ENCODE peak calls at places on chromosomes 12 and 14, in five cellular contexts. One of them, this sample, is unnamed.

GRCh38 chr14:59159169-59159568 is 29.3 kb upstream of the DAAM1 start:
- DNase-seq in transverse colon: no peak
- DNase-seq in left lung: no peak
- DNase-seq in left ventricle myocardium inferior: no peak
- DNase-seq in RWPE1: no peak
- DNase-seq in this sample: no peak

GRCh38 chr14:53391631-53392030 is 238.5 kb upstream of the DDHD1 start:
- DNase-seq in left lung: no peak
- DNase-seq in left ventricle myocardium inferior: no peak
- DNase-seq in RWPE1: peak; percentile 80
- DNase-seq in transverse colon: no peak
- DNase-seq in this sample: no peak

GRCh38 chr14:77273796-77274195 is 2.8 kb upstream of the NGB start:
- DNase-seq in left ventricle myocardium inferior: no peak
- DNase-seq in transverse colon: no peak
- DNase-seq in RWPE1: no peak
- DNase-seq in left lung: no peak
- DNase-seq in this sample: no peak

GRCh38 chr12:111686574-111687105 is 787 bp downstream of the ACAD10 start:
- DNase-seq in RWPE1: no peak
- DNase-seq in left ventricle myocardium inferior: no peak
- DNase-seq in left lung: no peak
- DNase-seq in transverse colon: no peak
- DNase-seq in this sample: no peak

GRCh38 chr14:70189678-70190077 is 927 bp upstream of the SLC8A3 start:
- DNase-seq in left lung: no peak
- DNase-seq in RWPE1: no peak
- DNase-seq in transverse colon: no peak
- DNase-seq in left ventricle myocardium inferior: no peak
- DNase-seq in this sample: no peak

GRCh38 chr12:16756833-16757552 is 151.0 kb upstream of the LMO3 start:
- DNase-seq in transverse colon: no peak
- DNase-seq in left ventricle myocardium inferior: no peak
- DNase-seq in RWPE1: no peak
- DNase-seq in left lung: no peak
- DNase-seq in this sample: no peak

GRCh38 chr12:7100239-7100638 is 8.0 kb upstream of the C1R start:
- DNase-seq in left lung: no peak
- DNase-seq in left ventricle myocardium inferior: no peak
- DNase-seq in transverse colon: no peak
- DNase-seq in RWPE1: no peak
- DNase-seq in this sample: no peak

GRCh38 chr12:43057561-43057960 is 468.0 kb upstream of the PRICKLE1 start:
- DNase-seq in left lung: no peak
- DNase-seq in RWPE1: no peak
- DNase-seq in left ventricle myocardium inferior: no peak
- DNase-seq in transverse colon: no peak
- DNase-seq in this sample: no peak

GRCh38 chr14:69358233-69358963 is 39.7 kb downstream of the ERH start:
- DNase-seq in left ventricle myocardium inferior: no peak
- DNase-seq in transverse colon: no peak
- DNase-seq in RWPE1: no peak
- DNase-seq in left lung: no peak
- DNase-seq in this sample: no peak

GRCh38 chr12:8914716-8915526 is 612 bp downstream of the PHC1 start:
- DNase-seq in left ventricle myocardium inferior: peak; percentile 40
- DNase-seq in RWPE1: peak; percentile 78
- DNase-seq in left lung: peak; percentile 86
- DNase-seq in transverse colon: peak; percentile 62
- DNase-seq in this sample: peak; percentile 68

GRCh38 chr12:8911606-8912268 is 2.6 kb upstream of the PHC1 start:
- DNase-seq in left lung: no peak
- DNase-seq in transverse colon: no peak
- DNase-seq in RWPE1: no peak
- DNase-seq in left ventricle myocardium inferior: no peak
- DNase-seq in this sample: peak; percentile 94

GRCh38 chr12:8913702-8914032 is 642 bp upstream of the PHC1 start:
- DNase-seq in RWPE1: no peak
- DNase-seq in transverse colon: no peak
- DNase-seq in left ventricle myocardium inferior: no peak
- DNase-seq in left lung: no peak
- DNase-seq in this sample: no peak

GRCh38 chr12:8909752-8910151 is 4.6 kb upstream of the PHC1 start:
- DNase-seq in transverse colon: no peak
- DNase-seq in RWPE1: no peak
- DNase-seq in left ventricle myocardium inferior: no peak
- DNase-seq in left lung: no peak
- DNase-seq in this sample: no peak

GRCh38 chr12:8912910-8913309 is 1.4 kb upstream of the PHC1 start:
- DNase-seq in RWPE1: peak; percentile 50
- DNase-seq in transverse colon: no peak
- DNase-seq in left lung: no peak
- DNase-seq in left ventricle myocardium inferior: no peak
- DNase-seq in this sample: peak; percentile 87
- TF ChIP-seq CTCF in RWPE1: no peak
- TF ChIP-seq CTCF in transverse colon: no peak
- TF ChIP-seq CTCF in left lung: no peak
- TF ChIP-seq CTCF in left ventricle myocardium inferior: no peak
- TF ChIP-seq CTCF in this sample: peak; percentile 51

GRCh38 chr12:132909030-132909368 is 21.6 kb upstream of the CHFR start:
- DNase-seq in transverse colon: no peak
- DNase-seq in RWPE1: no peak
- DNase-seq in left ventricle myocardium inferior: no peak
- DNase-seq in left lung: no peak
- DNase-seq in this sample: no peak
- H3K27ac ChIP-seq in transverse colon: peak overlapping the region; percentile 94
- H3K27ac ChIP-seq in RWPE1: peak overlapping the region; percentile 70
- H3K27ac ChIP-seq in left ventricle myocardium inferior: peak overlapping the region; percentile 81
- H3K27ac ChIP-seq in left lung: peak overlapping the region; percentile 61
- H3K27ac ChIP-seq in this sample: no peak overlapping the region

GRCh38 chr12:92735131-92735721 is 32.4 kb downstream of the PLEKHG7 start:
- DNase-seq in left ventricle myocardium inferior: no peak
- DNase-seq in RWPE1: peak; percentile 15
- DNase-seq in transverse colon: no peak
- DNase-seq in left lung: no peak
- DNase-seq in this sample: peak; percentile 72
- TF ChIP-seq CTCF in left ventricle myocardium inferior: peak; percentile 14
- TF ChIP-seq CTCF in RWPE1: no peak
- TF ChIP-seq CTCF in transverse colon: no peak
- TF ChIP-seq CTCF in left lung: no peak
- TF ChIP-seq CTCF in this sample: no peak

DNA sequence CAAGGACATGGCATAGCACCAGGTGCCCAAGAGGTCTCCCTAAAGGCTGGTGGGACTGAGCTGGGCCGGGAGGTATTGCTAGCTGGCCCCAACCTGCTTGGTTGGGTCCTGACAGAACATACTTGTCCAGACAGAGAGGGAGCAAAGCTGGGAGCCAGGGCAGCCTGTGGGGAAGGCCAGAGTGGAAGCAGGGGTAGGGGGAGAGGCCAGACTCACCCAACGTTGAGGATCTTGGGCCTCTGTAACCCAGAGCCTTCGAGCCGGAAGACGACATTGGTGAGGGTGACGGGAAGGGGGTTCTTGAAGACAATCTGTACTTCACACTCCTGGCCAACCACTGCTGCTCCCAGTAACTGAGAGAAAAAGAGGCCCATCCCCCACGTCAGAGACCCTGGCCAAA is 9.0 kb downstream of the TGM1 start:
- DNase-seq in transverse colon: no peak
- DNase-seq in RWPE1: no peak
- DNase-seq in left ventricle myocardium inferior: peak; percentile 2
- DNase-seq in left lung: no peak
- DNase-seq in this sample: no peak
- H3K27ac ChIP-seq in transverse colon: no peak overlapping the region
- H3K27ac ChIP-seq in RWPE1: peak overlapping the region; percentile 57
- H3K27ac ChIP-seq in left ventricle myocardium inferior: no peak overlapping the region
- H3K27ac ChIP-seq in left lung: no peak overlapping the region
- H3K27ac ChIP-seq in this sample: no peak overlapping the region